ENCODE peak calls at places on chromosomes 2 and 18, in seven cellular contexts. V, U, M, P, L, R and D are unnamed samples.

GRCh38 chr2:125553768-125554167 is 1102.2 kb upstream of the GYPC start:
- DNase-seq in U (no peak), P (no peak), R (no peak), L (no peak), V (no peak), M (no peak), D (no peak)

GRCh38 chr2:230893881-230894781 is 29.4 kb downstream of the ITM2C start:
- DNase-seq in P (no peak), L (no peak), M (peak), U (peak), R (peak), V (no peak), D (no peak)

GRCh38 chr18:58544616-58545337 is 84.1 kb downstream of the ALPK2 start:
- DNase-seq in U (no peak), L (no peak), R (no peak), V (no peak), P (peak), M (no peak), D (no peak)

GRCh38 chr2:108615480-108616090 is 81.3 kb downstream of the LIMS1 start:
- DNase-seq in P (no peak), M (no peak), L (no peak), V (peak), U (no peak), R (no peak), D (no peak)

GRCh38 chr2:157256621-157257020 is 884 bp upstream of the GALNT5 start:
- DNase-seq in M (no peak), P (peak), R (no peak), L (no peak), V (no peak), U (no peak), D (no peak)

GRCh38 chr18:49795612-49796552 is 17.5 kb downstream of the ACAA2 start:
- DNase-seq in L (no peak), R (no peak), M (no peak), P (no peak), V (peak), U (no peak), D (peak)

GRCh38 chr2:189022492-189022891 is 48.3 kb downstream of the COL3A1 start:
- DNase-seq in M (no peak), L (peak), V (no peak), P (no peak), U (no peak), R (no peak), D (no peak)

GRCh38 chr2:214529514-214529913 is 118.7 kb downstream of the VWC2L start:
- DNase-seq in L (no peak), U (no peak), M (no peak), R (no peak), V (no peak), P (no peak), D (no peak)

GRCh38 chr18:13243363-13243762 is 24.8 kb downstream of the LDLRAD4 start:
- DNase-seq in R (peak), L (no peak), U (no peak), P (no peak), M (peak), V (no peak), D (no peak)

GRCh38 chr18:37391698-37392548 is 173.7 kb downstream of the CELF4 start:
- DNase-seq in V (no peak), L (no peak), P (no peak), R (no peak), U (no peak), M (no peak), D (no peak)

GRCh38 chr2:234747032-234747431 is 204.8 kb upstream of the SH3BP4 start:
- DNase-seq in M (no peak), V (no peak), P (no peak), R (no peak), U (no peak), L (no peak), D (no peak)

GRCh38 chr2:70854416-70854815 is 18.8 kb upstream of the CD207 start:
- DNase-seq in M (no peak), R (no peak), U (no peak), P (no peak), L (no peak), V (no peak), D (no peak)

GRCh38 chr2:216651370-216651881 is 18.2 kb downstream of the IGFBP2 start:
- DNase-seq in R (no peak), M (no peak), L (no peak), V (no peak), U (no peak), P (peak), D (no peak)

GRCh38 chr2:48479923-48480322 is 50.0 kb upstream of the STON1 start:
- DNase-seq in R (no peak), V (no peak), M (no peak), P (no peak), U (no peak), L (no peak), D (no peak)

GRCh38 chr18:26948703-26949102 is 83.2 kb upstream of the AQP4 start:
- DNase-seq in P (no peak), U (no peak), R (no peak), L (no peak), M (no peak), V (no peak), D (no peak)

GRCh38 chr18:24016643-24017042 is 2.1 kb downstream of the TTC39C start:
- DNase-seq in V (peak), R (no peak), M (no peak), U (no peak), P (peak), L (no peak), D (peak)

GRCh38 chr2:6995406-6996117 is 78.3 kb downstream of the RNF144A start:
- DNase-seq in P (no peak), U (no peak), V (no peak), M (no peak), L (no peak), R (no peak), D (no peak)

GRCh38 chr2:176585291-176585690 is 316.0 kb downstream of the MTX2 start:
- DNase-seq in M (no peak), U (no peak), P (no peak), L (no peak), R (no peak), V (no peak), D (no peak)

GRCh38 chr2:15223887-15224286 is 337.2 kb downstream of the NBAS start:
- DNase-seq in L (peak), U (no peak), M (no peak), V (peak), P (peak), R (no peak), D (peak)

GRCh38 chr18:43876286-43877082 is 599.2 kb upstream of the SYT4 start:
- DNase-seq in P (no peak), R (no peak), U (no peak), V (no peak), L (no peak), M (no peak), D (no peak)

GRCh38 chr2:176637497-176638166 is 368.4 kb downstream of the MTX2 start:
- DNase-seq in U (no peak), R (peak), M (no peak), P (peak), V (peak), L (no peak), D (no peak)

GRCh38 chr2:160507464-160507863 is 13.9 kb upstream of the RBMS1 start:
- DNase-seq in M (no peak), U (no peak), V (no peak), P (no peak), L (no peak), R (no peak), D (no peak)